ENCODE peak calls at places on chromosomes 16 and 17, in six cellular contexts. F is activated T-helper 1 cell treated with anti-CD3 and anti-CD28 coated beads, Interleukin-2, amount 50 U/mL, for 16 hours; T is Caco-2; Z is stimulated activated CD4-positive, alpha-beta T cell treated with anti-CD3 and anti-CD28 coated beads, Interleukin-2, amount 100 ng/mL, for 48 hours; O is germinal center; G is HEK293T. A is an unnamed sample.

GRCh38 chr16:85149776-85150175 is 37.5 kb upstream of the CIBAR2 start:
- DNase-seq in F (no peak), T (no peak), Z (no peak), O (no peak), G (no peak), A (no peak)

GRCh38 chr17:11404877-11405276 is 163.9 kb downstream of the SHISA6 start:
- DNase-seq in F (no peak), T (no peak), Z (no peak), O (no peak), G (no peak), A (no peak)

GRCh38 chr17:7021993-7022778 is 664 bp upstream of the BCL6B start:
- DNase-seq in F (peak; percentile 65), T (peak; percentile 64), Z (peak; percentile 78), O (peak; percentile 91), G (peak; percentile 78), A (peak; percentile 94)

GRCh38 chr16:88922114-88922825 is 54.7 kb downstream of the CBFA2T3 start:
- DNase-seq in F (no peak), T (no peak), Z (no peak), O (no peak), G (no peak), A (no peak)

GRCh38 chr17:50613007-50613406 is 21.7 kb upstream of the ABCC3 start:
- DNase-seq in F (no peak), T (no peak), Z (no peak), O (no peak), G (no peak), A (no peak)

GRCh38 chr17:10216213-10216982 is 18.0 kb upstream of the GAS7 start:
- DNase-seq in F (no peak), T (no peak), Z (no peak), O (no peak), G (no peak), A (no peak)

GRCh38 chr17:30808785-30809286 is 15.7 kb downstream of the CRLF3 start:
- DNase-seq in F (no peak), T (no peak), Z (no peak), O (peak; percentile 59), G (no peak), A (peak; percentile 74)

GRCh38 chr16:21603920-21604319 is 4.5 kb downstream of the METTL9 start:
- DNase-seq in F (no peak), T (peak; percentile 9), Z (no peak), O (no peak), G (no peak), A (no peak)

GRCh38 chr17:66625321-66625767 is 209.6 kb upstream of the CACNG5 start:
- DNase-seq in F (no peak), T (no peak), Z (no peak), O (no peak), G (peak; percentile 46), A (no peak)

GRCh38 chr17:19928299-19928698 is 49.3 kb downstream of the AKAP10 start:
- DNase-seq in F (no peak), T (no peak), Z (no peak), O (no peak), G (no peak), A (no peak)

GRCh38 chr16:50814541-50814940 is 72.7 kb downstream of the CYLD start:
- DNase-seq in F (no peak), T (no peak), Z (no peak), O (no peak), G (no peak), A (no peak)

GRCh38 chr16:57299009-57299718 is 14.7 kb upstream of the PLLP start:
- DNase-seq in F (no peak), T (peak; percentile 82), Z (peak; percentile 29), O (peak; percentile 61), G (peak; percentile 58), A (no peak)

GRCh38 chr16:35184356-35184870 is 1725.0 kb downstream of the TP53TG3F start:
- DNase-seq in F (no peak), T (no peak), Z (no peak), O (no peak), G (no peak), A (no peak)

GRCh38 chr17:58060596-58061191 is 22.5 kb upstream of the DYNLL2 start:
- DNase-seq in F (no peak), T (no peak), Z (no peak), O (no peak), G (no peak), A (no peak)

GRCh38 chr16:49851468-49851787 is 4.5 kb downstream of the ZNF423 start:
- DNase-seq in F (no peak), T (no peak), Z (no peak), O (no peak), G (no peak), A (no peak)

GRCh38 chr16:84117482-84117843 is 721 bp upstream of the MBTPS1 start:
- DNase-seq in F (no peak), T (no peak), Z (peak; percentile 26), O (peak; percentile 49), G (peak; percentile 25), A (peak; percentile 48)

GRCh38 chr17:63826468-63827001 is 696 bp upstream of the PSMC5 start:
- DNase-seq in F (no peak), T (no peak), Z (no peak), O (no peak), G (peak; percentile 29), A (no peak)

GRCh38 chr17:2745317-2746037 is 4.0 kb downstream of the CCDC92B start:
- DNase-seq in F (no peak), T (no peak), Z (no peak), O (no peak), G (no peak), A (no peak)

GRCh38 chr17:35170968-35171771 is 23.0 kb downstream of the SLC35G3 start:
- DNase-seq in F (no peak), T (no peak), Z (no peak), O (no peak), G (peak; percentile 17), A (no peak)

GRCh38 chr16:11234884-11235702 is 20.9 kb downstream of the SOCS1 start:
- DNase-seq in F (no peak), T (no peak), Z (no peak), O (no peak), G (no peak), A (no peak)

GRCh38 chr16:50505115-50505514 is 43.1 kb upstream of the NKD1 start:
- DNase-seq in F (no peak), T (no peak), Z (no peak), O (no peak), G (no peak), A (no peak)

GRCh38 chr16:13351651-13352217 is 450.3 kb downstream of the SHISA9 start:
- DNase-seq in F (no peak), T (no peak), Z (no peak), O (no peak), G (no peak), A (no peak)

GRCh38 chr17:47818002-47818695 is 3.4 kb downstream of the OSBPL7 start:
- DNase-seq in F (no peak), T (no peak), Z (no peak), O (no peak), G (no peak), A (peak; percentile 5)

GRCh38 chr17:81694810-81695209 is 8.4 kb upstream of the MRPL12 start:
- DNase-seq in F (no peak), T (no peak), Z (no peak), O (no peak), G (no peak), A (no peak)

A was measured in B cell.